ENCODE peak calls at places on chromosomes 5 and 9, in nine cellular contexts. Y, F, T, P, U, J, O, V and W are unnamed samples.

GRCh38 chr5:170164087-170164486 is 58.4 kb downstream of the FOXI1 start:
- DNase-seq in O (no peak), J (no peak), U (no peak), Y (no peak), P (no peak), V (no peak), T (no peak), F (no peak), W (no peak)

GRCh38 chr5:40691894-40692293 is 12.2 kb downstream of the PTGER4 start:
- DNase-seq in J (no peak), V (no peak), T (no peak), Y (no peak), F (no peak), O (no peak), P (no peak), U (peak), W (no peak)

GRCh38 chr9:101951598-101951997 is 213.2 kb upstream of the GRIN3A start:
- DNase-seq in T (no peak), P (no peak), J (no peak), O (no peak), V (no peak), F (no peak), Y (no peak), U (no peak), W (no peak)

GRCh38 chr9:86454701-86455402 is 100.6 kb upstream of the TUT7 start:
- DNase-seq in O (no peak), Y (no peak), T (no peak), F (no peak), P (no peak), V (no peak), J (no peak), U (no peak), W (no peak)

GRCh38 chr5:157045601-157046000 is 13.3 kb downstream of the HAVCR1 start:
- DNase-seq in T (no peak), Y (no peak), V (no peak), O (no peak), P (no peak), U (no peak), F (no peak), J (no peak), W (no peak)

GRCh38 chr9:84937086-84937670 is 267.6 kb downstream of the NTRK2 start:
- DNase-seq in F (no peak), O (no peak), V (peak), P (no peak), J (no peak), T (no peak), U (no peak), Y (no peak), W (no peak)

GRCh38 chr9:130304643-130305042 is 39.1 kb downstream of the HMCN2 start:
- DNase-seq in O (no peak), V (no peak), J (no peak), U (peak), F (no peak), Y (no peak), T (no peak), P (no peak), W (no peak)

GRCh38 chr5:958701-959571 is 49.7 kb upstream of the NKD2 start:
- DNase-seq in J (peak), Y (no peak), O (no peak), V (no peak), P (peak), T (no peak), U (no peak), F (no peak), W (no peak)

GRCh38 chr5:179836225-179837019 is 15.7 kb downstream of the SQSTM1 start:
- DNase-seq in J (no peak), Y (no peak), P (no peak), T (no peak), V (no peak), U (peak), F (no peak), O (peak), W (no peak)

GRCh38 chr5:14595189-14595588 is 13.6 kb downstream of the OTULINL start:
- DNase-seq in F (no peak), O (peak), P (no peak), U (no peak), Y (no peak), J (no peak), T (no peak), V (no peak), W (no peak)

GRCh38 chr5:142977363-142978051 is 207.3 kb downstream of the ARHGAP26 start:
- DNase-seq in Y (peak), O (no peak), P (no peak), V (no peak), T (peak), F (no peak), J (no peak), U (no peak), W (no peak)

GRCh38 chr9:105510024-105510423 is 47.9 kb upstream of the FKTN start:
- DNase-seq in Y (peak), T (peak), U (no peak), O (no peak), V (no peak), J (no peak), P (no peak), F (no peak), W (no peak)

GRCh38 chr5:59813761-59814562 is 79.6 kb downstream of the PDE4D start:
- DNase-seq in Y (peak), O (peak), U (no peak), V (peak), T (no peak), P (no peak), J (no peak), F (no peak), W (no peak)

GRCh38 chr5:38121420-38121819 is 136.9 kb upstream of the EGFLAM start:
- DNase-seq in P (no peak), O (no peak), T (no peak), Y (no peak), U (no peak), F (no peak), V (no peak), J (no peak), W (no peak)

GRCh38 chr5:1156033-1156753 is 44.3 kb upstream of the SLC12A7 start:
- DNase-seq in O (no peak), V (no peak), T (no peak), F (no peak), U (no peak), J (no peak), Y (no peak), P (no peak), W (no peak)

GRCh38 chr5:152378730-152379129 is 26.3 kb downstream of the NMUR2 start:
- DNase-seq in V (no peak), T (no peak), O (no peak), J (no peak), U (no peak), P (no peak), Y (no peak), F (no peak), W (no peak)

GRCh38 chr5:399296-400281 is 43.4 kb upstream of the EXOC3 start:
- DNase-seq in J (peak), T (peak), U (peak), O (peak), P (peak), V (peak), F (peak), Y (peak), W (peak)

GRCh38 chr5:176658007-176658599 is 10.8 kb downstream of the TSPAN17 start:
- DNase-seq in Y (peak), T (peak), J (peak), U (peak), V (peak), F (peak), P (peak), O (peak), W (peak)

GRCh38 chr9:116641292-116642059 is 45.6 kb upstream of the TRIM32 start:
- DNase-seq in U (no peak), P (no peak), O (no peak), V (no peak), T (no peak), Y (no peak), F (no peak), J (no peak), W (no peak)

GRCh38 chr5:1168751-1169607 is 32.4 kb upstream of the SLC6A19 start:
- DNase-seq in P (no peak), V (no peak), F (peak), O (no peak), J (no peak), T (no peak), Y (no peak), U (peak), W (no peak)

GRCh38 chr9:135586601-135587109 is 25.1 kb downstream of the PAEP start:
- DNase-seq in Y (no peak), V (no peak), J (peak), T (no peak), F (peak), U (no peak), P (no peak), O (peak), W (no peak)

GRCh38 chr9:72383978-72384709 is 19.1 kb upstream of the ZFAND5 start:
- DNase-seq in Y (no peak), J (no peak), U (no peak), V (no peak), P (no peak), T (peak), O (no peak), F (no peak), W (no peak)

GRCh38 chr9:126857261-126857960 is 3.0 kb upstream of the ZBTB34 start:
- DNase-seq in P (no peak), U (no peak), Y (no peak), F (no peak), T (no peak), O (no peak), J (no peak), V (no peak), W (peak)

GRCh38 chr9:76321185-76321828 is 72.9 kb downstream of the RFK start:
- DNase-seq in P (no peak), O (peak), U (no peak), F (no peak), T (peak), Y (no peak), J (no peak), V (no peak), W (no peak)

GRCh38 chr9:93603011-93603410 is 26.6 kb downstream of the PHF2 start:
- DNase-seq in T (no peak), Y (no peak), J (no peak), O (no peak), F (no peak), P (no peak), U (no peak), V (peak), W (no peak)

GRCh38 chr9:89926691-89927220 is 321.9 kb downstream of the GADD45G start:
- DNase-seq in F (no peak), U (no peak), J (no peak), O (peak), T (no peak), V (no peak), Y (no peak), P (no peak), W (no peak)

GRCh38 chr9:14485366-14485765 is 171.4 kb upstream of the NFIB start:
- DNase-seq in V (no peak), Y (no peak), U (no peak), P (no peak), T (no peak), F (no peak), O (no peak), J (no peak), W (no peak)

GRCh38 chr9:114503522-114504340 is 1.5 kb downstream of the WHRN start:
- DNase-seq in U (no peak), J (no peak), F (no peak), P (no peak), V (no peak), T (no peak), Y (no peak), O (no peak), W (no peak)

GRCh38 chr5:125125031-125125823 is 378.8 kb upstream of the ZNF608 start:
- DNase-seq in T (no peak), Y (no peak), F (no peak), U (no peak), O (no peak), P (no peak), V (no peak), J (no peak), W (no peak)

GRCh38 chr9:74609671-74610416 is 112.7 kb downstream of the RORB start:
- DNase-seq in O (no peak), U (no peak), J (no peak), T (no peak), V (no peak), F (no peak), P (no peak), Y (peak), W (no peak)

GRCh38 chr9:136342191-136343120 is 15.1 kb downstream of the GPSM1 start:
- DNase-seq in O (peak), J (peak), T (peak), Y (peak), F (peak), U (peak), P (peak), V (peak), W (peak)

GRCh38 chr5:41115281-41115680 is 44.1 kb upstream of the MROH2B start:
- DNase-seq in J (no peak), O (no peak), P (no peak), V (no peak), T (peak), U (no peak), F (no peak), Y (no peak), W (no peak)

GRCh38 chr9:112752334-112753110 is 2.0 kb downstream of the SNX30 start:
- DNase-seq in Y (no peak), F (no peak), P (no peak), V (no peak), J (no peak), T (no peak), O (no peak), U (no peak), W (no peak)
- H3K27ac ChIP-seq in Y (no peak), F (peak), P (no peak), V (no peak), J (peak), T (no peak), O (peak), U (peak), W (no peak)

GRCh38 chr5:6687501-6687900 is 25.7 kb upstream of the TENT4A start:
- DNase-seq in O (no peak), V (no peak), T (no peak), J (no peak), P (no peak), F (no peak), U (no peak), Y (no peak), W (no peak)

GRCh38 chr5:6683241-6683640 is 30.0 kb upstream of the TENT4A start:
- DNase-seq in Y (no peak), T (no peak), F (no peak), O (no peak), V (no peak), U (no peak), J (no peak), P (no peak), W (no peak)

GRCh38 chr5:6686501-6686900 is 26.7 kb upstream of the TENT4A start:
- DNase-seq in F (no peak), T (no peak), V (no peak), Y (no peak), O (no peak), J (no peak), U (no peak), P (no peak), W (no peak)

GRCh38 chr5:6684075-6684474 is 29.2 kb upstream of the TENT4A start:
- DNase-seq in V (no peak), T (no peak), O (no peak), Y (no peak), P (no peak), U (no peak), F (no peak), J (no peak), W (no peak)

GRCh38 chr5:6686916-6687409 is 26.3 kb upstream of the TENT4A start:
- DNase-seq in F (no peak), Y (peak), T (no peak), O (peak), V (no peak), U (no peak), P (no peak), J (no peak), W (no peak)
- H3K4me3 ChIP-seq in F (peak), Y (peak), T (peak), O (peak), V (no peak), U (no peak), P (peak), J (peak), W (no peak)

DNA sequence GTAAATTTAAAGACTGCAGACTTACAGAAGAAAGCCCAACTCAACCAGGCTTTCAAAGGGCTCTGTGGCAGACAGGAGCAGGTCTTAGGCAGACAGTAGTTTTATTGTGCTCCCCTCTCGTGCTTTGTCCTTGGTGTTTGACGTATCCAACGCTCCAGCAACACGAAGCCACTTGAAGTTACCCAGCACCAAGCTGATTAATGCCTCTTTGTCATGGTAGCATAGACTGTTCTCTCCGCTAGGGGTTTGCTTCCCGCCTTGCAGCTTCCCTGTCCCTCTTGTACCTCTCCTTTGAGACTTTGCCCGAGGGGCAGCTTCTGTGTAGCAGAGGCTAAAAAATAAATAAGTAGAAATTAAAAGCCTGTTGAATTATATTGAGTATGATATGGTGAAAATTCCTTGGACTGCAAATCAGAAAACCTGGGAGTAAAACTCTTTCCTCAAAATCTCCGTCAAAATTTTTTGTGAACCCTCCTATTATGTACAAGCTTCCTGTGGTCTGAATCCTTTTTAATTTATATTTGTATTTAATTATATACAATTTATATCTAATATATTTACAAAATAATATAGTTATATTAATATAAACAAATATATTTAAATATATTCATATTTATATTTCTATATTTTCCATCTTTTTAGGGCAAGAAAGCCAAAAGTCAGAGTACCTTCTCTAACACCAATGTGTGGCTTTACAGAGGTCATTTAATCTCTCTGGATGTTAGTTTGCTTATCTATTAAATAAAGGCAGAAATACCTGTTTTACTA is 405.4 kb downstream of the DMAC1 start:
- DNase-seq in O (no peak), F (no peak), U (no peak), J (no peak), V (no peak), P (no peak), T (no peak), Y (no peak), W (no peak)
- TF ChIP-seq CTCF in O (no peak), F (peak), U (no peak), J (no peak), V (no peak), P (no peak), T (no peak), Y (no peak), W (no peak)

GRCh38 chr5:131754363-131754762 is 42.5 kb downstream of the FNIP1 start:
- DNase-seq in T (no peak), V (no peak), J (no peak), Y (no peak), U (no peak), O (no peak), F (no peak), P (no peak), W (no peak)
- H3K27ac ChIP-seq in T (peak), V (no peak), J (no peak), Y (no peak), U (no peak), O (no peak), F (no peak), P (no peak), W (no peak)

DNA sequence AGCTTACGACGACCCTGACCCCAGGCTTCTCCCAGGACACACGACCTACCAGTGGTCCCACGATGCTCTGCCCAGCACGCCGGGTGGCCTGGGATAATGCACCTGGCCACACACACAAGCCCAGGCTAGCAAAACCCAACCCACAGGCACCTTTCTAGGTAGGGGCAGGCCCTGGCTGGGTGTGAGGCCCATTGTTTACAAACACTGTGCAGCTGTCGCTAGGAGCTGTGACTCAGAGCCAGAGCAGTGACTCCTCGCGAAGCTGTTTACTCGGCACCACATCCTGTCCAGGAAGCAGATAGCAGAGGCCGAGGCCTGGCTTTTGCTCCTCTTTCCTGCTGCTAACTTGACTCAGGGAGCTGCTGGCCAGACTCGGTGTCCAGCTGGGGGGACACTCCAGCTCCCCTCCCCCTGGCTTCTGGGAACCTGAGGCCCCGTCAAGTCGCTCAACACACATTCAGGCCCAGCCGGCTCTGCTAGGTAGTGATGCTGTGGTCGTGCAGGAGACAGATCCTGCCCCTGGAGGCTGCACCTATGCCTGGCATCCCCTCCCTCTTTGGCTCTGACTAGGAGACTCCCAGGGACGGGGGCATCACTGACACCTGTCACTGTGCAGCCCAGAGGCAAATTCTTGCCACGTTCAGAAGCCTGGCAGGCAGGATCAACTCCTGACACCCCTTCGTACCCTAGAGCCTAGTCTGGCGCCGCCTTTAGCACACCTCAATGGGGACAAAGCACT is 12.8 kb upstream of the RALGDS start:
- DNase-seq in U (peak), J (peak), Y (no peak), O (peak), V (peak), F (peak), P (peak), T (peak), W (peak)
- H3K4me3 ChIP-seq in U (no peak), J (no peak), Y (no peak), O (no peak), V (no peak), F (no peak), P (no peak), T (no peak), W (no peak)

DNA sequence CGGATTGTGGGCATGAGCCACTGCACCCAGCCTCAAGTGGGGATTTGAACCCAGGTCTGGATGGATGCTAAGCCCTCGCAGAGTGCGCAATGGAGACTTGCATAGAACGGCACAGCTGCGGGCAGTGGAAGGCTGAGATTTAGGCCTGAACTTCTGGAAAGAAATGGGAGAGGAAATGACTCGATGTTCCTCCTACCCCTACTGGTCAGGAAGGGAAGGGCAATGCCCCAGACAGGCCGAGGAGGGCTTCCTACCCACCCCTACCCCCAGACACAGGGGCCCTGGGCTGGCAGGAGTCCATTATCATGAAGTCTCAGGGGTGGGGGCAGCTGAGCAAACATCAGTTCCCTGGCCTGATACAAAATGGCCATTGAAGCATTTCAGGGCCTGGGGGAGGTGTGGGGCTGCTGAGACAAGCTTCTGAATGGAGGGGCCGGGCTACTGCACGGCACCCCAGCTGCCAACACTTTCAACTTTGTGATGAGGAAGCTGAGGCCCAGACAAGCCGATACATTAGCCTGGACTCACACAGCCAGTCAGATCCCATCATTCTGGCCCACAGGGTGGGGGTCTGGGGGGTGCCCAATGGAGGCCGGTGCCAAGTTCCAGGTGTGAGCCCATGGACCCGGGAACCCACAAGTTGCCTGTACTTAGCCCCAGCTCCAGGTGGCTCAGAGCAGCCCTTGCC is 13.5 kb upstream of the WDR38 start:
- DNase-seq in F (no peak), J (no peak), T (no peak), Y (no peak), V (no peak), U (peak), P (no peak), O (peak), W (no peak)
- TF ChIP-seq CTCF in F (no peak), J (peak), T (peak), Y (peak), V (peak), U (peak), P (peak), O (peak), W (peak)

GRCh38 chr5:65928341-65928752 is 2.0 kb downstream of the ERBIN start:
- DNase-seq in F (no peak), U (no peak), O (no peak), J (no peak), V (no peak), Y (peak), P (no peak), T (no peak), W (no peak)
- H3K27ac ChIP-seq in F (peak), U (peak), O (peak), J (no peak), V (no peak), Y (peak), P (peak), T (no peak), W (peak)